ENCODE peak calls at places on chromosomes 5 and 9, in six cellular contexts. C, L, W, V, T and U are unnamed samples.

GRCh38 chr5:137254153-137254552 is 245.0 kb downstream of the SPOCK1 start:
- DNase-seq in L (peak), C (no peak), T (peak), W (no peak), V (no peak), U (no peak)

GRCh38 chr9:113609562-113610318 is 146.2 kb downstream of the RGS3 start:
- DNase-seq in T (peak), V (peak), L (peak), C (peak), W (peak), U (no peak)

GRCh38 chr5:14930486-14930885 is 58.9 kb upstream of the ANKH start:
- DNase-seq in W (no peak), L (peak), T (peak), C (no peak), V (no peak), U (no peak)

GRCh38 chr5:170552486-170553122 is 48.8 kb downstream of the KCNIP1 start:
- DNase-seq in C (peak), L (peak), T (peak), V (no peak), W (peak), U (no peak)

GRCh38 chr9:88653926-88654325 is 118.9 kb downstream of the NXNL2 start:
- DNase-seq in C (no peak), T (peak), L (peak), V (no peak), W (no peak), U (no peak)

GRCh38 chr5:103293719-103294118 is 35.2 kb downstream of the MACIR start:
- DNase-seq in L (no peak), W (no peak), V (no peak), T (no peak), C (no peak), U (no peak)

GRCh38 chr9:1047605-1048235 is 2.4 kb upstream of the DMRT2 start:
- DNase-seq in C (peak), V (no peak), L (peak), W (peak), T (peak), U (no peak)

GRCh38 chr5:393846-394275 is 49.1 kb upstream of the EXOC3 start:
- DNase-seq in L (peak), T (no peak), C (no peak), V (peak), W (no peak), U (peak)

GRCh38 chr5:96067251-96067650 is 105.6 kb upstream of the ELL2 start:
- DNase-seq in C (no peak), V (no peak), L (no peak), T (no peak), W (no peak), U (no peak)

GRCh38 chr5:174371600-174372094 is 326.1 kb downstream of the NSG2 start:
- DNase-seq in T (peak), C (no peak), W (no peak), L (no peak), V (no peak), U (no peak)

GRCh38 chr5:171580506-171581265 is 161.2 kb downstream of the FGF18 start:
- DNase-seq in W (no peak), V (no peak), C (no peak), L (peak), T (peak), U (peak)

GRCh38 chr9:87592554-87593394 is 95.1 kb downstream of the DAPK1 start:
- DNase-seq in C (peak), W (peak), V (no peak), T (peak), L (peak), U (no peak)

GRCh38 chr9:117304613-117305012 is 110.2 kb downstream of the ASTN2 start:
- DNase-seq in W (no peak), V (no peak), C (no peak), L (no peak), T (no peak), U (no peak)

GRCh38 chr5:61805101-61805500 is 473.0 kb downstream of the ZSWIM6 start:
- DNase-seq in T (peak), W (no peak), V (no peak), L (peak), C (no peak), U (no peak)

GRCh38 chr9:73023025-73023541 is 70.2 kb upstream of the ALDH1A1 start:
- DNase-seq in C (peak), L (peak), W (peak), T (peak), V (peak), U (no peak)

GRCh38 chr9:35914307-35914807 is 5.1 kb downstream of the SPAAR start:
- DNase-seq in V (peak), T (peak), L (peak), W (peak), C (peak), U (no peak)

GRCh38 chr5:100690036-100690560 is 154.9 kb downstream of the FAM174A start:
- DNase-seq in T (no peak), V (no peak), C (no peak), W (no peak), L (peak), U (no peak)

DNA sequence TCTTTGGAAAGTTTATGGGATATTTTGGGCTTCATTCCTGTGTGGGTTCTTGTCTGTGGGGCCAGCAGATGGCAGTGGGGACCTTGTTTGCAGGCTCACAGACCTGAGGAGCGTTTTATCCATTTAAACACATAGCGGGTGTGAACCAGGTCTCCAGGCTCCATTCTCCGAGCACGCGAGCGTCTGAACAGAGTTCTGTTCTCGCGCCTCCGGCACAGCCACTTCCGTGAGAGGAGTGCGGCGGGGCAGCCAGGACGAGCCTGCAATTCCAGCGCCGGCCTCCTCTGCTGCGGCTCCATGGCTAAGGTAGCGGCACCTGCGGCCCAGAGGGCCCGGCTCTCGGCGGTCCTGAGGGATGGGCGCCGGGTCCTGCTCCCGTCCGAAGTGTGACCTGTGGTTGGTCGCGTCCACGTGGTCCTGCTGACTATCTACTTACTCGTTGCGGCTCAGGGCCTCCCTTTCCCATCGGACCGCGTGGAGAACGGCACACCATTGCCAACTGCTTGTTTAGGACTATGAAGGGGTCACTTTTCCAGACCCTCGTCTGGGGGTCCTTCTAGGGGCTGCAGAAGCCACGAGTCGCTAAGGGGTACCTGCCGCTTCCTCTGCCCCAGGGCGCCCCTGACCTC is 7.3 kb downstream of the NRARP start:
- DNase-seq in L (peak), V (no peak), W (no peak), T (peak), C (peak), U (no peak)
- TF ChIP-seq CTCF in L (peak), V (peak), W (peak), T (no peak), C (peak), U (peak)

DNA sequence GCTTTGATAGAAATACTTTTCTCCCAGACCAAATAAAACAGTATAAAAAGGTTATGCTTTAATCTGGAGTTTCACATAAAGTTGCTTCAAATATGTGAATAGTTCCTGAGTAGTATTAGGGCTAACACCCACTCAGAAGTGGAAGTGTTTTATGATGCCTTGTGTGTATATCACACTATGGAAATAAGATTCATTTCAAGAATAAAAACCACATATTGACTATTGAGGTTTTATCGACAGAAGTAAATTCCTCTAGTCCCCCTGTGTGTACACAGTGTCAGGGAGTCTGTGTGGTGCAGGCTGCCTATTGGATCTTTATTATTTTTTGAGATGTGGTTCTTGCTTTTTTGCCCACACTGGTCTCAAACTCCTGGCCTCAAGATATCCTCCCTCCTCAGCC is 20.8 kb upstream of the LRRTM2 start:
- DNase-seq in L (no peak), W (no peak), T (no peak), V (no peak), C (no peak), U (no peak)
- TF ChIP-seq CTCF in L (no peak), W (no peak), T (no peak), V (no peak), C (no peak), U (no peak)

GRCh38 chr5:132007399-132008162 is 3.9 kb downstream of the ACSL6 start:
- DNase-seq in C (peak), W (peak), L (peak), T (peak), V (peak), U (no peak)
- TF ChIP-seq CTCF in C (peak), W (peak), L (peak), T (peak), V (peak), U (peak)

GRCh38 chr5:11719888-11720481 is 184.3 kb downstream of the CTNND2 start:
- DNase-seq in C (peak), L (no peak), W (no peak), T (peak), V (no peak), U (no peak)
- TF ChIP-seq CTCF in C (no peak), L (no peak), W (no peak), T (no peak), V (peak), U (peak)

GRCh38 chr5:141650851-141651727 is at the start of gene FCHSD1:
- DNase-seq in C (peak), L (peak), W (peak), V (peak), T (peak), U (peak)
- TF ChIP-seq CTCF in C (no peak), L (no peak), W (peak), V (no peak), T (no peak), U (no peak)

GRCh38 chr5:138566792-138567191 is 8.4 kb downstream of the HSPA9 start:
- DNase-seq in L (no peak), T (no peak), W (no peak), C (no peak), V (no peak), U (no peak)

GRCh38 chr5:138565100-138565821 is 9.9 kb downstream of the HSPA9 start:
- DNase-seq in W (no peak), V (no peak), C (no peak), L (no peak), T (no peak), U (no peak)

GRCh38 chr5:138570871-138571270 is 4.3 kb downstream of the HSPA9 start:
- DNase-seq in V (no peak), L (no peak), W (no peak), T (no peak), C (no peak), U (no peak)

GRCh38 chr5:138569759-138570158 is 5.4 kb downstream of the HSPA9 start:
- DNase-seq in T (peak), L (peak), W (no peak), C (no peak), V (no peak), U (no peak)

GRCh38 chr5:138568061-138568824 is 7.0 kb downstream of the HSPA9 start:
- DNase-seq in T (peak), W (no peak), C (no peak), L (peak), V (no peak), U (no peak)
- TF ChIP-seq CTCF in T (no peak), W (no peak), C (no peak), L (no peak), V (no peak), U (no peak)

DNA sequence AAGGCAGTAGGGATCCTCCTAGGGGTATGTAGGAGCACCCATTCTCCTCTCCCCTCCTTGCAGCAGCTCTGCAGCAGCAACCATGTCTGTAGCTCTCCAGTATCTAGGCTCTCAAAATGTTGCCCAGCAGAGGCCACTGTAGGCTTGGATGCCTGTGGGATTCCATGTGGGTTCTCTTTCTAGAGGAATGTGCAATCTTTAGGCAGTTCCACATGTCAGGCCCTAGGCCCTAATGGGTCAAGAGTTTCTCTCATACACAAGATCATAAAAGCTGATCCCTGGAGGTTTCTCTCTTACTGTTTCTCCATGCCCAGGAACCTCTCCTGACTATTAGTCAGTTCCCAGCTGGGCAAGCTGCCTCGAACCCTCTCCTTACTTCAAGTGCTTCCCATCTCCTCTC is 215.8 kb downstream of the FRMD3 start:
- DNase-seq in V (no peak), C (no peak), L (no peak), W (no peak), T (peak), U (no peak)
- TF ChIP-seq CTCF in V (no peak), C (no peak), L (no peak), W (no peak), T (no peak), U (no peak)

DNA sequence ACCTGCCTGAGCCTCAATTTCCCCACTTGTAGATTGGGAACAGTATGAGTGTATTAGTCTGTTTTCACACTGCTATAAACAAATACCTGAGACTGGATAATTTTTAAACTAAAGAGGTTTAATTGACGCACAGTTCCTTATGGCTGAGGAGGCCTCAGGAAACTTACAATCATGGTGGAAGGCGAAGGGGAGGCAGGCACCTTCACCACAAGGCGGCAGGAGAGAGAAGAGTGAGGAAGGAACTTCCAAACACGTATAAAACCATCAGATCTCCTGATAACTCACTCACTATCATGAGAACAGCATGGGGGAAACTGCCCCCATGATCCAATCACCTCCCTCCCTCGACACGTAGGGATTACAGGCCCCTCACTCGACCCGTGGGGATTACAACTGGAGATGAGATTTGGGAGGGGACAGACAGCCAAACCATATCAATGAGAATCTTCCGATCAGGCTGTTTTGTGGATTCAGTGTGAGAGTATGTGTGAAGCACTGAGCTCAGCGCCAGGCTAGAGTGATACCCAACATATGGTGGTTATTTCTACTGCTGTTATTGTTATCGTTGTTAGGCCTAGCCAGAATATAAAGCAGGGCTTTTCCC is 14.6 kb upstream of the LMX1B start:
- DNase-seq in L (no peak), W (no peak), C (no peak), T (no peak), V (no peak), U (no peak)
- TF ChIP-seq CTCF in L (peak), W (no peak), C (no peak), T (peak), V (no peak), U (peak)

GRCh38 chr9:121288874-121289553 is 21.1 kb downstream of the GSN start:
- DNase-seq in V (peak), W (peak), C (peak), T (peak), L (peak), U (no peak)

GRCh38 chr9:121286688-121286972 is 18.7 kb downstream of the GSN start:
- DNase-seq in V (no peak), T (no peak), C (no peak), W (no peak), L (no peak), U (no peak)

GRCh38 chr9:121285835-121286687 is 18.1 kb downstream of the GSN start:
- DNase-seq in W (peak), L (peak), T (peak), C (peak), V (peak), U (no peak)

GRCh38 chr9:121288557-121288873 is 20.6 kb downstream of the GSN start:
- DNase-seq in W (no peak), L (no peak), T (no peak), V (no peak), C (no peak), U (no peak)

GRCh38 chr9:121286973-121287721 is 19.2 kb downstream of the GSN start:
- DNase-seq in T (peak), V (peak), L (peak), W (peak), C (peak), U (peak)
- TF ChIP-seq CTCF in T (peak), V (peak), L (peak), W (peak), C (no peak), U (no peak)

GRCh38 chr5:2135833-2136232 is 253.1 kb upstream of the IRX4 start:
- DNase-seq in C (no peak), V (no peak), T (no peak), W (no peak), L (no peak), U (no peak)
- TF ChIP-seq CTCF in C (no peak), V (no peak), T (no peak), W (no peak), L (no peak), U (no peak)